ENCODE peak calls at places on chromosome 2, in six cellular contexts. T is stomach, I is HepG2, S is upper lobe of left lung, M is GM12878, J is transverse colon. C is an unnamed sample.

GRCh38 chr2:108971661-108972566 is 17.1 kb downstream of the EDAR start:
- DNase-seq in T (peak; percentile 64), I (no peak), S (no peak), M (no peak), J (peak; percentile 82), C (no peak)

GRCh38 chr2:162029287-162029901 is 44.6 kb downstream of the DPP4 start:
- DNase-seq in S (no peak), I (peak; percentile 43), M (no peak), J (no peak), T (peak; percentile 27), C (no peak)

GRCh38 chr2:205259131-205259530 is 423.2 kb upstream of the NRP2 start:
- DNase-seq in T (no peak), I (no peak), J (no peak), M (no peak), S (no peak), C (no peak)

GRCh38 chr2:43803113-43803512 is 29.3 kb downstream of the DYNC2LI1 start:
- DNase-seq in M (no peak), S (no peak), J (no peak), T (no peak), I (no peak), C (no peak)

GRCh38 chr2:170717599-170717963 is 2.4 kb downstream of the SP5 start:
- DNase-seq in I (no peak), J (no peak), M (no peak), T (no peak), S (no peak), C (peak; percentile 45)

GRCh38 chr2:37326285-37326684 is 1.7 kb upstream of the PRKD3 start:
- DNase-seq in T (no peak), J (no peak), M (no peak), I (no peak), S (peak; percentile 58), C (no peak)

GRCh38 chr2:4018535-4018934 is 315.2 kb downstream of the DCDC2C start:
- DNase-seq in I (no peak), M (no peak), T (no peak), J (no peak), S (no peak), C (peak; percentile 75)

GRCh38 chr2:129764376-129765325 is 214.8 kb upstream of the RAB6C start:
- DNase-seq in T (no peak), S (no peak), M (no peak), J (no peak), I (no peak), C (peak; percentile 75)

GRCh38 chr2:95274291-95275150 is at the start of gene PROM2:
- DNase-seq in M (no peak), J (peak; percentile 88), S (peak; percentile 85), T (peak; percentile 92), I (no peak), C (no peak)
- TF ChIP-seq POLR2AphosphoS5 in M (no peak), J (peak; percentile 84), S (no peak), T (no peak), I (no peak), C (no peak)

GRCh38 chr2:158599609-158600008 is 142.9 kb downstream of the PKP4 start:
- DNase-seq in J (no peak), M (no peak), I (no peak), S (no peak), T (no peak), C (no peak)

GRCh38 chr2:158602027-158602426 is 145.3 kb downstream of the PKP4 start:
- DNase-seq in T (peak; percentile 77), I (no peak), S (no peak), J (peak; percentile 57), M (no peak), C (no peak)

GRCh38 chr2:158598856-158599517 is 142.2 kb downstream of the PKP4 start:
- DNase-seq in S (no peak), J (no peak), I (no peak), M (no peak), T (no peak), C (no peak)

GRCh38 chr2:158603205-158603604 is 146.5 kb downstream of the PKP4 start:
- DNase-seq in T (no peak), S (no peak), J (no peak), I (no peak), M (no peak), C (no peak)

GRCh38 chr2:158600155-158600802 is 143.5 kb downstream of the PKP4 start:
- DNase-seq in M (no peak), I (no peak), J (peak; percentile 59), T (peak; percentile 57), S (peak; percentile 49), C (no peak)
- TF ChIP-seq EP300 in M (no peak), I (no peak), J (no peak), T (no peak), S (no peak), C (no peak)

DNA sequence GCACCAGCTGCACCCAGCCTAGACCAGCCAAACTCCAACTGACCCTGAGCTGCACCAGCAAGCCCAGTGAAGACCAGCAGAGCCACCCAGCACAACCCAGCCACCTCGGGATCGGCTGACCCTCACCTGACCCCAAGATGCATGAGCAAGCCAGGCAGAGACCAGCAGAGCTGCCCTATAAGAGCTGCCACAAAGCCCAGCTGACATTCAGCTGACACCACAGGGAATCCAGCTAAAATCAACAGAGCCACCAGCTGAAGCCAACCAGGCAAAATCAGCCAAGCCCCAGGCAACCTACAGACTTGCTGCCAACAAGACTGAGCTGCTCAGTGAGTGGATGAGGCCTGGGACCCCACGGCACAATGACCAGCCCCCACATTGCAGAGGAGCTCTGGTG is 54.6 kb downstream of the CYP27C1 start:
- DNase-seq in S (no peak), T (no peak), I (no peak), M (no peak), J (no peak), C (peak; percentile 81)
- H3K4me1 ChIP-seq in S (no peaks in the 10 kb centered on the region), T (no peaks in the 10 kb centered on the region), I (no peaks in the 10 kb centered on the region), M (no peaks in the 10 kb centered on the region), J (no peaks in the 10 kb centered on the region), C (peaks cover 11% of the 10 kb centered on the region)

GRCh38 chr2:100562613-100563406 is at the start of gene PDCL3:
- DNase-seq in T (peak; percentile 95), J (peak; percentile 96), I (peak; percentile 98), S (peak; percentile 98), M (peak; percentile 98), C (peak; percentile 98)
- TF ChIP-seq POLR2AphosphoS5 in T (peak; percentile 86), J (peak; percentile 86), I (peak; percentile 85), S (peak; percentile 93), M (peak; percentile 69), C (peak; percentile 91)

GRCh38 chr2:217915706-217916105 is 87.1 kb downstream of the TNS1 start:
- DNase-seq in M (no peak), J (no peak), I (no peak), S (no peak), T (no peak), C (no peak)
- TF ChIP-seq EP300 in M (no peak), J (peak; percentile 75), I (no peak), S (peak; percentile 92), T (peak; percentile 97), C (peak; percentile 75)

DNA sequence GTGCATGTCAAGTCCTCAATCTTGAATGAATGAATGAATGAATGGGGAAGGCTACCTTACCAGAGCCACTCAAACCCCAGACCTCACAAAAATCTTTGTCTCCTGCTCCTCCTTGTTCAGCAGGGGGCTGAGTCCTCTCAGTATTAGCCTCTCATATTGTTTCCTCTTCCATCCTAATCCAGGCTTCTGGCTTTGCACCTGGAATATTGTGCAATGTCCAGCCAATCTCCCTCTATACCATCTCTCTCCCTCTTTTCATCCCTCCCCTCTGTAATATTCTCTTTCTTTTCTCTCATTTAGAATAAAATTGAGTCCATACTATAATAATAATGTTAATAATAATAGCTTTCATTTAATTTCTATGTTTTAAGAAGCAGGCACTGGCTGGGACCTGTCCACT is 34.3 kb downstream of the ARHGAP25 start:
- DNase-seq in S (no peak), I (no peak), J (no peak), M (no peak), T (no peak), C (no peak)
- H3K4me1 ChIP-seq in S (peaks cover 89% of the 10 kb centered on the region), I (no peaks in the 10 kb centered on the region), J (peaks cover 2% of the 10 kb centered on the region), M (peaks cover 61% of the 10 kb centered on the region), T (peaks cover 33% of the 10 kb centered on the region), C (peaks cover 26% of the 10 kb centered on the region)

DNA sequence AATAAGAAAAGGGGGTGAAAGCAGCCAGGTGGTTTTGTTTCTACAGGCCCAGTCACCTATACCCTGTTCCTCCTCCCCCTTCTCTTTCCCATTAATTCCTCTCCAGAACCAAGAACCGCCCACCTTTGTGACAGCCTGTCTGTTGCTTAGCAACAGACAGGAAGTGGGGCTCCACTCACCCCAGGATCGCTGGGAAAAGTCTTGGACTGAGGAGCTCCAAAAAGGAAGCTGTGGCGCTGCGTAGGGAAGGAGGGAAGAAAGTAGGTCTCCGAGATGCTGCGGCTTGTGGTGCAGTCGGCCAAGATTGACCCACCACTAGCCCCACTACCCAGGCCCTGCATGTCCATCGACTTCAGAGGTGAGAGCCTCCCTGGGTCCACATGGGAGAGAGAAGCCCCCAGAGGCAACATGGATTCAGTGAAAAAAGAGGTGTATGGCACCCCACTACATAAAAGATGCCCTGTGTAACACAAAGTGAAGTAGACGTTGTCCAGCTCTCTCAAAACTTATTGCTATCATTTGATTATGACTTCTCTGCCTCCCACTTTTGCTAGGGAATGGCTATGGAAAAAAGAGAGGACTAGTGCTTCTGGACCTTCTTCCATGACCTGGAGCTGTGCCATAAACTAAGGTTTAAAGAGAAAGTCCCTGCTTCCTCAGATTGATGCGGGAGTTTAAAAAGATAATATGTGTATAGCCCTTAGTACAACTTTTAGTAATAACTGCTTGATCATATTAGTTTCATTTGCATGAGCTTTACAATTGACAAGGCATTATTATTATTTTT is at the start of gene FER1L5:
- DNase-seq in S (no peak), M (no peak), T (no peak), J (no peak), I (no peak), C (no peak)
- TF ChIP-seq POLR2AphosphoS5 in S (no peak), M (no peak), T (no peak), J (no peak), I (no peak), C (no peak)

GRCh38 chr2:71130325-71131260 is at the start of gene MPHOSPH10:
- DNase-seq in S (peak; percentile 92), I (peak; percentile 85), M (peak; percentile 64), J (peak; percentile 91), T (peak; percentile 90), C (peak; percentile 97)
- TF ChIP-seq EP300 in S (peak; percentile 23), I (peak; percentile 65), M (no peak), J (no peak), T (no peak), C (no peak)

DNA sequence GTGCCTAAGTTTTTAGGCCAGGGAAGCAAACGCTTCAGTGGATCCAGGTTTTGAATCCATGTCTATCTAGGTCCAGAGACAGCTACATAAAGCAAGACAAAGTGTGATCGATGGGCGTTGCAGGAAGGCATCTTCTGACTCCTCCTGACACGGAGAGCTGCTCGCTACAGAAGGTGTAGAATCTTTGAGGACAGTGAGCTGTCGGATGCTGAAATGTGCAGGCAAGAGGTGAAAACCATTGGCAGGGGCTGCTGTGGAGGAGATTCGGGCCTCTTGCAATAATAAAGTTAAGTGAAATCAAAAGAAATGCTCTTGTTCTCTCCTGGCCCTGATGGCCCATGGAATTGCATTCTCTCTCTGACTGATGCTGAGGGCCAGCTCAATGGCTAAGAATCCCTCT is 336.2 kb downstream of the CYRIA start:
- DNase-seq in J (no peak), M (no peak), S (no peak), I (no peak), T (no peak), C (no peak)
- H3K4me1 ChIP-seq in J (no peaks in the 10 kb centered on the region), M (no peaks in the 10 kb centered on the region), S (no peaks in the 10 kb centered on the region), I (peaks cover 20% of the 10 kb centered on the region), T (no peaks in the 10 kb centered on the region), C (no peaks in the 10 kb centered on the region)

GRCh38 chr2:235903803-235904637 is 264.2 kb downstream of the GBX2 start:
- DNase-seq in J (no peak), M (no peak), T (no peak), S (no peak), I (no peak), C (no peak)
- TF ChIP-seq POLR2AphosphoS5 in J (no peak), M (no peak), T (no peak), S (no peak), I (no peak), C (no peak)

C was measured in esophagus muscularis mucosa.